ENCODE peak calls at places on chromosomes 1 and 21, in ten cellular contexts. T is GM20000, D is GM10248, O is astrocyte of the cerebellum, K is WERI-Rb-1, E is left ventricle myocardium inferior, U is colonic mucosa, W is fibroblast of pulmonary artery, Z is endothelial cell, S is fibroblast of lung. J is an unnamed sample.

GRCh38 chr1:12447301-12447700 is 170.7 kb downstream of the DHRS3 start:
- DNase-seq in T (no peak), D (no peak), O (no peak), K (no peak), E (no peak), U (no peak), W (no peak), Z (no peak), S (peak; percentile 60), J (no peak)

GRCh38 chr1:225182701-225183100 is 245.1 kb downstream of the LBR start:
- DNase-seq in T (no peak), D (no peak), O (no peak), K (no peak), E (no peak), U (no peak), W (no peak), Z (no peak), S (no peak), J (no peak)

GRCh38 chr1:22387888-22388564 is 63.6 kb upstream of the ZBTB40 start:
- DNase-seq in T (no peak), D (no peak), O (no peak), K (no peak), E (no peak), U (no peak), W (peak; percentile 11), Z (no peak), S (no peak), J (no peak)

GRCh38 chr21:35840197-35840799 is 220.0 kb downstream of the SETD4 start:
- DNase-seq in T (peak; percentile 36), D (peak; percentile 37), O (peak; percentile 88), K (peak; percentile 40), E (no peak), U (peak; percentile 65), W (peak; percentile 94), Z (peak; percentile 52), S (peak; percentile 95), J (peak; percentile 78)

GRCh38 chr1:187655163-187655562 is 826.4 kb downstream of the PLA2G4A start:
- DNase-seq in T (no peak), D (no peak), O (no peak), K (no peak), E (no peak), U (no peak), W (peak; percentile 49), Z (no peak), S (peak; percentile 19), J (no peak)

GRCh38 chr1:36349241-36349671 is 25.8 kb upstream of the EVA1B start:
- DNase-seq in T (peak; percentile 85), D (peak; percentile 84), O (no peak), K (no peak), E (no peak), U (no peak), W (no peak), Z (no peak), S (peak; percentile 59), J (no peak)

GRCh38 chr1:83901547-83902155 is 97.3 kb downstream of the TTLL7 start:
- DNase-seq in T (no peak), D (no peak), O (no peak), K (no peak), E (no peak), U (peak; percentile 64), W (peak; percentile 67), Z (no peak), S (peak; percentile 91), J (peak; percentile 39)

GRCh38 chr1:159889821-159890252 is 10.1 kb downstream of the CFAP45 start:
- DNase-seq in T (peak; percentile 84), D (peak; percentile 85), O (peak; percentile 87), K (no peak), E (no peak), U (peak; percentile 34), W (peak; percentile 88), Z (no peak), S (peak; percentile 92), J (peak; percentile 80)

DNA sequence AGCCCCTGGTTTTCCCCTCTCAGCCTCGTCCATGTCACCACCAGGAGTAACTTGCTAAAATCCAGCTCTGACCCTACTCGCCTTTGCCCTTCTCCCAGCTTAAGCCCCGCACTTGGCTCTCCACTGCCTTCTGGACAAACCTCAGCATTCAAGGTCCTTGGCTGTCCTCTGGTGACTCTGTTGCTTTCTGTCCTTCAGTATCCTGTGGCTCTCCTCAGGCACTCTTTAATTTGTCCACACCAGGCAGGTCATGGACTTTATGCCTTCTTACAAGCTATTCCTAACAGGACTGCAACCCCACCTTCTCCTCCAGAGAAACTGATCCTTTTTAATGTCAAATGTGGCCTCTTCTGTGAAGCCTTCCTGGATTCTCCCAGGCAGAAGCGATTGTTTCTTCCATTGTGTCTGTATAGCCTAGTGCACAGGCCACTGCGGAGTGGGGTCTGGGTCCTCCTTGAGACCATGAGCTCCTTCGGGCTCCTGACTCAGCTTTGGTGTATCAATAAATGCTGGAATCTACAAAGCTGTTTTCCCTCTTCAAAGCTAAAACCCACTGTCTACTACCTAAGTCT is 26.7 kb upstream of the CTPS1 start:
- DNase-seq in T (no peak), D (no peak), O (no peak), K (no peak), E (no peak), U (no peak), W (no peak), Z (no peak), S (no peak), J (no peak)
- TF ChIP-seq CTCF in T (no peak), D (no peak), O (no peak), K (no peak), E (peak; percentile 14), U (no peak), W (no peak), Z (no peak), S (no peak), J (no peak)

GRCh38 chr1:88061830-88062177 is 622.3 kb upstream of the PKN2 start:
- DNase-seq in T (no peak), D (no peak), O (no peak), K (no peak), E (no peak), U (no peak), W (no peak), Z (no peak), S (no peak), J (no peak)
- TF ChIP-seq CTCF in T (no peak), D (no peak), O (no peak), K (no peak), E (peak; percentile 3), U (no peak), W (no peak), Z (peak; percentile 0), S (no peak), J (no peak)

GRCh38 chr1:47781171-47781959 is 215.8 kb downstream of the TRABD2B start:
- DNase-seq in T (no peak), D (no peak), O (no peak), K (no peak), E (no peak), U (no peak), W (no peak), Z (no peak), S (no peak), J (no peak)
- TF ChIP-seq CTCF in T (no peak), D (no peak), O (no peak), K (no peak), E (no peak), U (no peak), W (no peak), Z (no peak), S (no peak), J (no peak)

GRCh38 chr1:107514841-107515240 is 374.0 kb downstream of the NTNG1 start:
- DNase-seq in T (no peak), D (no peak), O (no peak), K (no peak), E (no peak), U (no peak), W (no peak), Z (no peak), S (no peak), J (no peak)

GRCh38 chr1:107510347-107510746 is 369.5 kb downstream of the NTNG1 start:
- DNase-seq in T (no peak), D (no peak), O (no peak), K (no peak), E (no peak), U (no peak), W (no peak), Z (no peak), S (no peak), J (no peak)

GRCh38 chr1:107512836-107513235 is 372.0 kb downstream of the NTNG1 start:
- DNase-seq in T (no peak), D (no peak), O (no peak), K (no peak), E (no peak), U (no peak), W (no peak), Z (no peak), S (no peak), J (no peak)

GRCh38 chr1:107515702-107516101 is 374.9 kb downstream of the NTNG1 start:
- DNase-seq in T (no peak), D (no peak), O (no peak), K (no peak), E (no peak), U (no peak), W (no peak), Z (no peak), S (no peak), J (no peak)
- TF ChIP-seq CTCF in T (no peak), D (no peak), O (no peak), K (peak; percentile 21), E (no peak), U (no peak), W (no peak), Z (no peak), S (no peak), J (no peak)

DNA sequence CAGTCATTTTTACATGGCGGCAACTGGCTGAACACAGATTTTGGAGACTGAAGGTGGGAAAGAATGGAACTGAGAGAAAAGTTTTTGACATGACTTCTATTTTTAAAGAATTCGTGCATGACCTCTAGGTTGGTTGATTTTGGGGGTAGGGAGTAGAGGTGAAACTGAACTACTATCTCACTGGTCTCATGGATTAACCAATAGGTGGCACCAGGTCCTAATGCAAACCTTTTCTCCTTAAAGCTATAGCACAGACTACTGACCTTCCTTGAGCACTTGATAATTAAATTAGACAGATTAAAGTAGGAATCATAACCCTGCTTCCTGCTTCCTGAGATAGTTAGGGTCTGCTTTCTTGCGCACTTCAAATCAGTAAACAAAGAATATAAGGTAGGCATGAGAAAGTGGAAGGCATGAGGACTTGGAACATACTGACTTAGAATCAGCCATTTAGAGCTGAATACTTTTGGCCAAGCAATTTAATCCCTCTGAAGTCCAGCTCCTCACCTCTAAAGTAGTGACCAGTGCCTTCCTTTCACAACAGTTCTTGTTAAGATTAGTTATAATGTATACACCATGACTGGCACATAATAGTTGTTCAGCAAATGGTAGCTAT is 206.0 kb downstream of the CENPF start:
- DNase-seq in T (no peak), D (no peak), O (peak; percentile 11), K (peak; percentile 11), E (no peak), U (no peak), W (peak; percentile 61), Z (peak; percentile 3), S (peak; percentile 66), J (no peak)
- TF ChIP-seq CTCF in T (no peak), D (no peak), O (peak; percentile 27), K (peak; percentile 62), E (peak; percentile 17), U (no peak), W (peak; percentile 54), Z (peak; percentile 18), S (peak; percentile 40), J (peak; percentile 41)

J was measured in AG09319.